ENCODE peak calls at places on chromosomes 7 and 10, in four cellular contexts. Q is activated gamma-delta T cell treated with Interleukin-2 at 50 U/mL for 16 hours; H is NCI-H460; Y is activated CD4-positive, alpha-beta T cell treated with anti-CD3 and anti-CD28 coated beads for 4 hours. W is an unnamed sample.

GRCh38 chr10:20888620-20889337 is 8.3 kb downstream of the NEBL start:
- DNase-seq in Q (no peak), H (no peak), Y (no peak), W (no peak)

GRCh38 chr7:83610649-83611304 is 38.2 kb downstream of the SEMA3E start:
- DNase-seq in Q (no peak), H (no peak), Y (no peak), W (no peak)

GRCh38 chr7:23358152-23358674 is 59.1 kb downstream of the MALSU1 start:
- DNase-seq in Q (no peak), H (no peak), Y (no peak), W (no peak)

GRCh38 chr7:111091623-111092370 is 870 bp downstream of the LRRN3 start:
- DNase-seq in Q (no peak), H (no peak), Y (no peak), W (no peak)

GRCh38 chr7:86708334-86708733 is 64.6 kb downstream of the GRM3 start:
- DNase-seq in Q (no peak), H (no peak), Y (no peak), W (no peak)

GRCh38 chr7:99729501-99730261 is 5.3 kb downstream of the CYP3A7 start:
- DNase-seq in Q (no peak), H (no peak), Y (no peak), W (no peak)

GRCh38 chr10:21047511-21047910 is 150.4 kb upstream of the NEBL start:
- DNase-seq in Q (no peak), H (no peak), Y (no peak), W (no peak)

GRCh38 chr10:77586719-77587423 is 50.7 kb downstream of the KCNMA1 start:
- DNase-seq in Q (no peak), H (peak; percentile 49), Y (no peak), W (no peak)

GRCh38 chr10:9510626-9511025 is 1456.1 kb downstream of the GATA3 start:
- DNase-seq in Q (no peak), H (no peak), Y (no peak), W (no peak)

GRCh38 chr7:92588561-92588960 is 1.6 kb downstream of the FAM133B start:
- DNase-seq in Q (no peak), H (no peak), Y (no peak), W (no peak)

GRCh38 chr7:143318661-143319060 is 2.8 kb downstream of the CLCN1 start:
- DNase-seq in Q (no peak), H (no peak), Y (no peak), W (no peak)

GRCh38 chr7:6650086-6650485 is 13.0 kb downstream of the ZNF316 start:
- DNase-seq in Q (no peak), H (no peak), Y (no peak), W (no peak)

GRCh38 chr7:2255145-2256139 is 13.4 kb downstream of the NUDT1 start:
- DNase-seq in Q (no peak), H (no peak), Y (no peak), W (no peak)

GRCh38 chr10:5692476-5693358 is 8.1 kb downstream of the TASOR2 start:
- DNase-seq in Q (peak; percentile 49), H (no peak), Y (peak; percentile 72), W (peak; percentile 32)

GRCh38 chr10:133128126-133129081 is 31.6 kb upstream of the KNDC1 start:
- DNase-seq in Q (no peak), H (no peak), Y (no peak), W (no peak)

GRCh38 chr10:21832751-21833150 is 170.8 kb downstream of the DNAJC1 start:
- DNase-seq in Q (no peak), H (no peak), Y (no peak), W (no peak)

GRCh38 chr10:21172774-21173432 is 275.8 kb upstream of the NEBL start:
- DNase-seq in Q (no peak), H (no peak), Y (no peak), W (no peak)

GRCh38 chr7:7989133-7989984 is 20.8 kb downstream of the GLCCI1 start:
- DNase-seq in Q (no peak), H (no peak), Y (no peak), W (no peak)

GRCh38 chr10:74738543-74738942 is 87.9 kb upstream of the KAT6B start:
- DNase-seq in Q (no peak), H (no peak), Y (no peak), W (no peak)